ENCODE peak calls at places on chromosomes 12 and 14, in five cellular contexts. B is neural progenitor cell, O is tibial artery, A is lung, T is psoas muscle. H is an unnamed sample.

GRCh38 chr14:100640481-100641273 is 53.5 kb upstream of the BEGAIN start:
- DNase-seq in T (no peak), B (no peak), O (no peak), A (no peak), H (peak)

GRCh38 chr14:28773176-28773575 is 6.6 kb downstream of the FOXG1 start:
- DNase-seq in A (no peak), O (no peak), B (peak), T (no peak), H (no peak)

GRCh38 chr12:18552829-18553228 is 185.0 kb downstream of the PLCZ1 start:
- DNase-seq in O (no peak), T (no peak), B (peak), A (no peak), H (peak)

GRCh38 chr14:77822307-77822706 is 22.4 kb downstream of the ADCK1 start:
- DNase-seq in T (no peak), O (no peak), A (no peak), B (no peak), H (no peak)

GRCh38 chr14:102196436-102197230 is 56.9 kb downstream of the WDR20 start:
- DNase-seq in O (no peak), T (no peak), B (no peak), A (no peak), H (no peak)

GRCh38 chr12:45973526-45973925 is 16.8 kb downstream of the SCAF11 start:
- DNase-seq in A (no peak), B (no peak), O (no peak), T (no peak), H (peak)

GRCh38 chr12:50621435-50622304 is 116.9 kb downstream of the DIP2B start:
- DNase-seq in A (no peak), B (peak), O (no peak), T (no peak), H (no peak)

GRCh38 chr14:54606631-54607133 is 39.8 kb downstream of the SAMD4A start:
- DNase-seq in T (peak), A (no peak), O (peak), B (no peak), H (peak)

GRCh38 chr12:45670339-45671065 is 59.0 kb upstream of the ARID2 start:
- DNase-seq in O (no peak), T (no peak), A (no peak), B (no peak), H (peak)

GRCh38 chr12:40015360-40015759 is 90.5 kb downstream of the SLC2A13 start:
- DNase-seq in O (no peak), B (no peak), T (no peak), A (no peak), H (no peak)

DNA sequence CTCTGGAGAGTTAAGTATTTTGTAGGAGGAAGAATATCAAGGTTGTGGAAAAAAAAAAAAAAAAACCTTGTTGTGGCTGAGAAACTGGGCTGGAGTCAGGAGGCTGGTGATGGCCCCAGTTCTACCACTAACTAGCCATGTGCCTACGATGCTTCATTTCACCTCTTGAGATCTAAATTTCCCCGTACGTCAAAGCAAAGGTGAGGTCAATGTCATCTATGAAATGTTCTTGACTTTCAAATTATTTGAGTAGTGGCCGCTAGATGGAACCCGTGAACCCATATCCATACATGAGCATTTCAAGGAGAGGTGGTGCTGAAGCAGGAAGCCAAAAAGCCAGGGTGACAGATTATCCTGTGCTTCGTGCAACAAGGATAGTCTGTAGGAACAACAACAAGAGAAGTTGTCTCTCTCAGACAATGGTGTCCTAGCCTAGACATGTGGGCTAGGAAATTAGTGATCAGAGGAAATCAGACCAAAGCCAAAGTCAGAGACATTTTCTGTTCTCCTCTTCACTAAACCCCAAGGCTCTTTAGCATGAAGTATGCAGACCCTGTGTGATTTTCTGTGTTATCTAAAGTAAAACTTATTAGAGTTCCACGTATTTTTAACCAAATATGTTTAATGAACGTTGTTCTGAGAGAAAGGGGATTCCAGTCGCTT is 95.5 kb upstream of the ETV6 start:
- DNase-seq in B (peak), A (peak), O (peak), T (no peak), H (peak)
- TF ChIP-seq CTCF in B (peak), A (peak), O (peak), T (peak), H (peak)

DNA sequence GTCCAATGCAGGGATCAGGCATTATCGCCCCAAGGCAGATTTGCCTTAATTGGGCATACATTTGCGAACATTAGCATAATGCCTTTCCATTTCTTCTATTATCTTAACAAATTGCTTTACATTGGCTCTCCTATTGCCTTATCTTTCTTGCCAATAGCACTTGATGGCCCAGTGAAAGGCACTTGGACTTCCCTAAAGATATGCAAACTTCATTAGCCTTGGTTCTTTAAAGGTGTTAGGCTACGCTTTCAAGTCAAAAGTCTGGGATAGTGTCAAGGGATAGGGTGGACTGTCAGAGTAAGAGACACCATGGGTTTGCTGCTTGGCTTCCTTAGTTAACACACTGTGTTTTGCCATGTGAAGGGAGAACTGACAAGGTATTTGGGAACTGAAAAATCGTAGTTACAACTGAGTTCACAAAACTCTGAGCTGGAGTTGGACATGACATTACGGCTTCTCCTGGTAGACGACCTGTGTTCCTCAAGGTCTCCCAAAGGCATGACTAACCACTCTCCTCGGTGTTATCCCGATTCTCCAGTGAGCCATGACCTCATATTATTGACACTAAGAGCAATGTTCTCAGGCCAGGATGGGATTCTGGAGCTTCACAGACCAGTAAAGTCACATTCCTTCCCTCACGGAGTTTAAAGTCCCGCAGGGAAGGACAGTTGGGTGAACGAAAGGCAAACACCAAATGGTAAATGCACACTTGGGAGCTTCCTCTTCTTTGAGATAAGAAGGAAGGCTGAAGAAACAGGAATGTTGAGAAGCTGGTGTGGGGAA is 65.2 kb downstream of the TBC1D30 start:
- DNase-seq in T (no peak), B (no peak), O (no peak), A (no peak), H (no peak)
- H3K4me3 ChIP-seq in T (no peak), B (no peak), O (no peak), A (no peak), H (no peak)

GRCh38 chr14:53534841-53535240 is 381.7 kb upstream of the DDHD1 start:
- DNase-seq in B (no peak), O (no peak), A (no peak), T (no peak), H (no peak)

GRCh38 chr14:53536446-53536845 is 383.3 kb upstream of the DDHD1 start:
- DNase-seq in O (no peak), A (no peak), B (no peak), T (no peak), H (no peak)

GRCh38 chr14:53538316-53538851 is 385.3 kb upstream of the DDHD1 start:
- DNase-seq in T (no peak), B (no peak), A (no peak), O (no peak), H (peak)

GRCh38 chr14:53539489-53540126 is 386.5 kb upstream of the DDHD1 start:
- DNase-seq in T (peak), A (peak), O (peak), B (peak), H (peak)

DNA sequence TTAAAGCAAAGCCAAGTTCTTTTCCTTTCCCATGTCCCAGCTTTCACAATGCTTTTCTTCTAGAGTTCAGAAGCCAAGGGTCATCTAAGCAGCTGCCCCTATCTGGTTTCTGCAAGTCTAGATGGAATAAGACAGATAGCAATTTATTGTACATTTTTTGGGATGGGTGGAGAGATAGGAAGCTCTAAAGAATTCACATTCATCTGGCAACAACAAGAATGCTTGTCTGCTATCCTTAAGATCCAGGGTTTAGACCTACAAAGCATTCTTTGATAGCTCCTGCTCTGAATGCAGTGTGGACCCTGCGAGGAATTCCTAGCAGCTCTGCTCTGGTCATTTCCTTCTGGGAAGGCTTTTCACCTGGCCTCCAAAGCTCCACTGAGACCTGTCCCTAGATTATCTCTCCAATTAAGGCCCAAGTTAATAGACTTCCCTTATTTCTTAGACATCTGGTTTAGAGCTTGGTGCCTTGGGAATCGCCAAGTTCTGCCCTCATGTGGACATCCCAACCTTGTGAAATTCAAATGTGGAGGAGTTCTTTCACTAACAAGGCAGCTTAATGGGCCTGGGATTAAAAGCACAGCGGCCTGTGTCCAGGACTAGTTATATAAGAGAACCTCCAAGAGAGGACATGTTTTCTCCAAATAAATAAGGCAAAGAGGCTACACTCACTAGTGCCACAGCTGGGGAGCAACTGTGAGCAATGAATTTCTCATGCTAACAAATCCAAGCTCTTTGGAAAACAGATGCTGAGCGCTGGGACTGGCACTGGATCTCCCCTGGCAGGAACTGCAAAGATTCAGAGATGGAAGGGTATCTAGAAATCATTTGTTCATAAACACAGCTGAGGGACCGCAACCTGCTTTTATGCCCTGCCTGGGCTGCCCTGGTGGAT is 384.5 kb upstream of the DDHD1 start:
- DNase-seq in T (no peak), O (no peak), B (no peak), A (no peak), H (peak)
- TF ChIP-seq CTCF in T (no peak), O (no peak), B (no peak), A (no peak), H (no peak)

GRCh38 chr14:64764641-64765520 is 60.7 kb downstream of the PLEKHG3 start:
- DNase-seq in T (peak), A (peak), B (peak), O (peak), H (peak)
- H3K4me3 ChIP-seq in T (peak), A (no peak), B (no peak), O (peak), H (peak)

GRCh38 chr12:110337912-110338710 is 57.1 kb downstream of the ATP2A2 start:
- DNase-seq in O (no peak), T (no peak), A (no peak), B (no peak), H (no peak)

GRCh38 chr12:110335481-110336045 is 54.5 kb downstream of the ATP2A2 start:
- DNase-seq in A (no peak), O (no peak), B (no peak), T (no peak), H (no peak)

GRCh38 chr12:110339184-110339952 is 58.3 kb downstream of the ATP2A2 start:
- DNase-seq in T (no peak), O (no peak), B (no peak), A (no peak), H (no peak)

GRCh38 chr12:110340706-110341105 is 59.7 kb downstream of the ATP2A2 start:
- DNase-seq in B (no peak), T (no peak), A (no peak), O (no peak), H (no peak)

DNA sequence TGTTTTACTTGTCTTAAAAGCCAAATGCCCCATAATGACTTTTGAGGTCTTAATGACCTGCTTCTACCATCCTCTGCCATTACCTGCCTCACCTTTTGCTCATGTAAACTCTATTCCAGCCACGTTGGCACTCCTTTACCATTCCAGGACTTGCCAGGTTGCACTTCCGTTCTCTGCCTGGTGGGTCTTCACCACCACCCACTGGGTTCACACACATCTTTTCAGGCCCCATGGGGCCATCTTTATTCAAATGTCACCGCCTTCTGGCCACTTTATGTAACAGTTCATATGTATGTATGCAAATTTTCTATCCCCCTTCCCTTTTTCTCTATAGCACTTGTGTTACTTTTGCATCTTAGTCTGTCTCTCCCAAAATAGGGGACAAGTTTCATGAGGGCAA is 57.7 kb downstream of the ATP2A2 start:
- DNase-seq in A (no peak), T (no peak), O (no peak), B (no peak), H (peak)
- TF ChIP-seq CTCF in A (no peak), T (no peak), O (no peak), B (peak), H (peak)

GRCh38 chr12:1935242-1935641 is 16.8 kb upstream of the CACNA2D4 start:
- DNase-seq in A (no peak), T (no peak), B (no peak), O (no peak), H (no peak)
- H3K4me3 ChIP-seq in A (no peak), T (peak), B (no peak), O (peak), H (no peak)